ENCODE peak calls at places on chromosomes 2 and 18, in nine cellular contexts. H is transverse colon; Z is germinal center; S is activated CD8-positive, alpha-beta T cell treated with anti-CD3 and anti-CD28 coated beads for 36 hours; Q is NB4; F is H54; D is NCI-H1105 treated with DMSO at 0.1 percent for 48 hours; A is iris pigment epithelial cell; P is AG08395. I is an unnamed sample.

GRCh38 chr18:79906706-79907105 is 44.7 kb downstream of the SLC66A2 start:
- DNase-seq in H (no peak), Z (no peak), S (no peak), Q (no peak), F (no peak), D (no peak), A (no peak), P (no peak), I (no peak)

GRCh38 chr2:26848336-26849055 is 564 bp downstream of the DPYSL5 start:
- DNase-seq in H (no peak), Z (peak; percentile 22), S (peak; percentile 16), Q (peak; percentile 49), F (no peak), D (peak; percentile 58), A (no peak), P (peak; percentile 24), I (peak; percentile 25)

GRCh38 chr2:98730851-98731708 is at the start of gene MGAT4A:
- DNase-seq in H (peak; percentile 88), Z (peak; percentile 90), S (peak; percentile 77), Q (peak; percentile 79), F (peak; percentile 73), D (peak; percentile 52), A (peak; percentile 28), P (peak; percentile 74), I (peak; percentile 61)

GRCh38 chr2:11697103-11697871 is 27.3 kb upstream of the NTSR2 start:
- DNase-seq in H (no peak), Z (no peak), S (peak; percentile 7), Q (peak; percentile 23), F (peak; percentile 88), D (no peak), A (peak; percentile 62), P (peak; percentile 72), I (peak; percentile 96)

GRCh38 chr2:236862961-236863728 is 222.5 kb upstream of the COPS8 start:
- DNase-seq in H (no peak), Z (peak; percentile 75), S (no peak), Q (no peak), F (no peak), D (no peak), A (peak; percentile 80), P (peak; percentile 94), I (peak; percentile 90)

GRCh38 chr2:239424337-239425045 is 23.7 kb upstream of the HDAC4 start:
- DNase-seq in H (no peak), Z (no peak), S (no peak), Q (no peak), F (no peak), D (no peak), A (no peak), P (no peak), I (no peak)

GRCh38 chr2:82795446-82795845 is 1663.6 kb downstream of the SUCLG1 start:
- DNase-seq in H (no peak), Z (no peak), S (no peak), Q (no peak), F (peak; percentile 13), D (no peak), A (peak; percentile 92), P (peak; percentile 19), I (peak; percentile 78)

GRCh38 chr2:112065966-112066365 is 10.9 kb downstream of the TMEM87B start:
- DNase-seq in H (no peak), Z (no peak), S (no peak), Q (no peak), F (no peak), D (no peak), A (peak; percentile 88), P (peak; percentile 76), I (no peak)

GRCh38 chr2:86498468-86499260 is 57.5 kb downstream of the KDM3A start:
- DNase-seq in H (no peak), Z (no peak), S (no peak), Q (no peak), F (no peak), D (no peak), A (peak; percentile 28), P (no peak), I (no peak)

GRCh38 chr2:41992700-41993070 is 55.1 kb upstream of the PKDCC start:
- DNase-seq in H (no peak), Z (no peak), S (no peak), Q (no peak), F (no peak), D (no peak), A (no peak), P (no peak), I (no peak)

GRCh38 chr2:189379287-189379630 is 62.0 kb upstream of the WDR75 start:
- DNase-seq in H (no peak), Z (no peak), S (no peak), Q (no peak), F (no peak), D (no peak), A (peak; percentile 59), P (peak; percentile 54), I (peak; percentile 61)

GRCh38 chr2:127226520-127227263 is 6.6 kb upstream of the CYP27C1 start:
- DNase-seq in H (peak; percentile 86), Z (no peak), S (peak; percentile 71), Q (peak; percentile 24), F (peak; percentile 71), D (peak; percentile 72), A (peak; percentile 94), P (peak; percentile 79), I (peak; percentile 17)

GRCh38 chr2:47174731-47175361 is 19.7 kb upstream of the STPG4 start:
- DNase-seq in H (peak; percentile 82), Z (peak; percentile 24), S (peak; percentile 54), Q (peak; percentile 50), F (no peak), D (peak; percentile 76), A (peak; percentile 55), P (peak; percentile 45), I (peak; percentile 67)

GRCh38 chr2:98012561-98012979 is 16.8 kb upstream of the TMEM131 start:
- DNase-seq in H (no peak), Z (peak; percentile 71), S (peak; percentile 74), Q (peak; percentile 81), F (no peak), D (no peak), A (no peak), P (no peak), I (no peak)

GRCh38 chr2:241965931-241966412 is 96.4 kb downstream of the RTP5 start:
- DNase-seq in H (peak; percentile 38), Z (peak; percentile 47), S (peak; percentile 81), Q (peak; percentile 98), F (peak; percentile 82), D (no peak), A (peak; percentile 99), P (peak; percentile 94), I (peak; percentile 99)

I was measured in ACHN.